ENCODE peak calls at places on chromosomes 7 and 10, in nine cellular contexts. D, P, S, X, U, E, Z, Q and L are unnamed samples.

GRCh38 chr7:67440321-67440720 is 443.7 kb downstream of the TYW1 start:
- DNase-seq in D (no peak), P (no peak), S (no peak), X (no peak), U (no peak), E (no peak), Z (no peak), Q (no peak), L (no peak)

GRCh38 chr7:117132385-117133120 is 179.3 kb downstream of the ST7 start:
- DNase-seq in D (peak; percentile 46), P (no peak), S (peak; percentile 99), X (no peak), U (no peak), E (no peak), Z (no peak), Q (no peak), L (peak; percentile 91)

GRCh38 chr10:58508316-58508715 is 4.4 kb upstream of the BICC1 start:
- DNase-seq in D (peak; percentile 76), P (no peak), S (peak; percentile 66), X (no peak), U (no peak), E (no peak), Z (no peak), Q (no peak), L (peak; percentile 67)

GRCh38 chr10:130782467-130782866 is 529.1 kb downstream of the TCERG1L start:
- DNase-seq in D (no peak), P (no peak), S (no peak), X (no peak), U (no peak), E (no peak), Z (no peak), Q (no peak), L (no peak)

GRCh38 chr10:90969947-90970673 is 49.2 kb upstream of the ANKRD1 start:
- DNase-seq in D (peak; percentile 95), P (no peak), S (peak; percentile 68), X (no peak), U (peak; percentile 9), E (no peak), Z (no peak), Q (no peak), L (peak; percentile 78)

GRCh38 chr7:146175716-146176115 is 59.1 kb downstream of the CNTNAP2 start:
- DNase-seq in D (no peak), P (no peak), S (no peak), X (no peak), U (no peak), E (no peak), Z (no peak), Q (no peak), L (peak; percentile 68)

GRCh38 chr10:71854031-71854430 is 3.0 kb upstream of the PSAP start:
- DNase-seq in D (peak; percentile 59), P (no peak), S (peak; percentile 83), X (no peak), U (peak; percentile 44), E (no peak), Z (no peak), Q (no peak), L (peak; percentile 57)

GRCh38 chr7:38492010-38492409 is 139.2 kb downstream of the AMPH start:
- DNase-seq in D (no peak), P (no peak), S (no peak), X (no peak), U (peak; percentile 1), E (no peak), Z (no peak), Q (no peak), L (no peak)

GRCh38 chr7:158973440-158973839 is 117.1 kb downstream of the DYNC2I1 start:
- DNase-seq in D (peak; percentile 94), P (no peak), S (no peak), X (peak; percentile 74), U (peak; percentile 51), E (no peak), Z (no peak), Q (no peak), L (peak; percentile 39)

GRCh38 chr10:69757553-69758309 is 44.0 kb upstream of the COL13A1 start:
- DNase-seq in D (peak; percentile 84), P (no peak), S (peak; percentile 43), X (no peak), U (peak; percentile 71), E (no peak), Z (no peak), Q (no peak), L (peak; percentile 68)

GRCh38 chr10:59323036-59323459 is 39.3 kb downstream of the FAM13C start:
- DNase-seq in D (no peak), P (no peak), S (no peak), X (no peak), U (no peak), E (peak; percentile 66), Z (no peak), Q (no peak), L (peak; percentile 1)

GRCh38 chr7:2575733-2576350 is 17.1 kb downstream of the IQCE start:
- DNase-seq in D (peak; percentile 89), P (no peak), S (no peak), X (no peak), U (no peak), E (no peak), Z (no peak), Q (no peak), L (peak; percentile 18)

GRCh38 chr7:98613601-98614425 is 3.3 kb upstream of the NPTX2 start:
- DNase-seq in D (peak; percentile 78), P (no peak), S (peak; percentile 38), X (no peak), U (peak; percentile 76), E (no peak), Z (no peak), Q (peak; percentile 27), L (peak; percentile 28)

GRCh38 chr10:14056545-14057332 is 274.0 kb downstream of the FRMD4A start:
- DNase-seq in D (peak; percentile 69), P (no peak), S (peak; percentile 91), X (no peak), U (no peak), E (no peak), Z (no peak), Q (no peak), L (peak; percentile 98)

GRCh38 chr7:95578299-95578855 is 17.9 kb downstream of the PDK4 start:
- DNase-seq in D (no peak), P (no peak), S (no peak), X (no peak), U (no peak), E (peak; percentile 78), Z (no peak), Q (no peak), L (peak; percentile 41)

GRCh38 chr7:108805808-108806397 is 236.2 kb downstream of the DNAJB9 start:
- DNase-seq in D (peak; percentile 39), P (no peak), S (peak; percentile 62), X (peak; percentile 13), U (no peak), E (no peak), Z (peak; percentile 17), Q (peak; percentile 12), L (peak; percentile 63)

GRCh38 chr7:132806834-132807233 is 230.6 kb upstream of the PLXNA4 start:
- DNase-seq in D (no peak), P (no peak), S (no peak), X (no peak), U (no peak), E (no peak), Z (no peak), Q (no peak), L (no peak)

GRCh38 chr7:139994356-139994755 is 68.4 kb downstream of the PARP12 start:
- DNase-seq in D (no peak), P (no peak), S (no peak), X (no peak), U (no peak), E (no peak), Z (no peak), Q (no peak), L (no peak)

GRCh38 chr7:83755526-83755925 is 106.6 kb upstream of the SEMA3E start:
- DNase-seq in D (no peak), P (no peak), S (no peak), X (no peak), U (no peak), E (no peak), Z (no peak), Q (no peak), L (no peak)

DNA sequence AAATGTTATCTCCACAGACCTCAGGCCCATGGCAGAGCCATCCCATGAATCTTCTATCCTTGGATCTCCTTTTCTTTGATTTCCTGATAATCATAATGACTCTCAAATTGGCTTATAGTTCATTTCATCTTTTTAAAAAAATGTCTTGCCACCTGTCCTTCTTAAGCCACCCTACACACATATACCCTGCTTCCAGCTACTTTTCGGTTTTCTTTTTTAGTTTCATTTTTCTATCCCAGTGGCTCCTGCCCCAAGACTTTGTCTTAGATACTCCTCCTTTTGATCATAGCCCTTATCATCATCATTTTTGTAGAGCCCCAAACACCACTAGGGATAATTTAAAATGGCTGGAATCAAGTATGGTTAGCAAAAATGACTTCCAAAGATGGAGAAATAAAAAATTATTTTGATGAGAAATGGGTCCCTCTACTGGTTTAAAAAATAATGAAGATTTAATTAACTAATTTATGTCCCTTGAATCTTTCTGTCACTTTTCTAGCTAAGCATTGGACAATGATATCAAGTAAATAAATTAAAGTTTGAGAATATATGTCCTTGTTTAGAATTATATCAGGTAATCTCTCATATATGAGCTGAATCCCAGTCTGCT is 277.3 kb upstream of the SEMA3D start:
- DNase-seq in D (no peak), P (no peak), S (peak; percentile 27), X (no peak), U (no peak), E (no peak), Z (no peak), Q (peak; percentile 2), L (peak; percentile 19)
- TF ChIP-seq CTCF in D (peak; percentile 27), P (no peak), S (peak; percentile 25), X (no peak), U (peak; percentile 22), E (peak; percentile 9), Z (no peak), Q (peak; percentile 66), L (peak; percentile 33)

DNA sequence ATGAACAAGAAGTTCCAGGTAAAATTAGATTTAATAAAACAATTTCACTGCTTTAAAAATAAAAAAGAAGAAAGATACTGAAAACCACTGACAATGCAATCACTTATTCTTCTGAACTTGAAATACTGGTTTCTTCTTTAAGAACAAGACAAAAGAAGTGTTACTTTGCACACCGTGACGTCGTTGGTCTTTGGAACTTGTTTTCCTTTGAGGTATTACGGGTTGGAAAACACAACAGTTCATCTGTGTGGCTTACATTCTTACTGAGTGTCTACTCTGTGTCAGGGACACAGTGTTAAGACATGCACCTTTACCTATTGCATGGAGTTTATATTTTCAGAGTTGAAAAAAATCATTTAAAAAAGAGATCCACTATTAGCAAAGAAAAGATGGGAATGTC is 41.3 kb upstream of the UCN3 start:
- DNase-seq in D (no peak), P (no peak), S (no peak), X (no peak), U (no peak), E (no peak), Z (no peak), Q (no peak), L (no peak)
- TF ChIP-seq CTCF in D (no peak), P (no peak), S (no peak), X (no peak), U (no peak), E (no peak), Z (no peak), Q (no peak), L (no peak)

GRCh38 chr10:78901694-78902093 is 167.1 kb upstream of the ZMIZ1 start:
- DNase-seq in D (no peak), P (no peak), S (no peak), X (no peak), U (no peak), E (no peak), Z (no peak), Q (no peak), L (no peak)
- TF ChIP-seq CTCF in D (no peak), P (no peak), S (no peak), X (no peak), U (no peak), E (no peak), Z (no peak), Q (no peak), L (no peak)

GRCh38 chr10:24333736-24334135 is 124.8 kb downstream of the KIAA1217 start:
- DNase-seq in D (no peak), P (no peak), S (peak; percentile 89), X (no peak), U (no peak), E (no peak), Z (no peak), Q (no peak), L (peak; percentile 92)
- TF ChIP-seq CTCF in D (no peak), P (no peak), S (no peak), X (no peak), U (no peak), E (no peak), Z (no peak), Q (no peak), L (no peak)